ENCODE peak calls at places on chromosomes 4 and X, in six cellular contexts. E is heart right ventricle, R is right lobe of liver, G is psoas muscle, P is bronchial epithelial cell, Q is mammary epithelial cell. M is an unnamed sample.

GRCh38 chrX:43676960-43677582 is 21.0 kb downstream of the MAOA start:
- DNase-seq in E (peak), R (no peak), G (no peak), P (no peak), Q (peak), M (no peak)

GRCh38 chr4:124647599-124647998 is 64.9 kb downstream of the ANKRD50 start:
- DNase-seq in E (no peak), R (no peak), G (no peak), P (no peak), Q (no peak), M (no peak)

GRCh38 chrX:56745019-56745418 is 16.0 kb downstream of the NBDY start:
- DNase-seq in E (no peak), R (no peak), G (no peak), P (peak), Q (peak), M (no peak)

GRCh38 chrX:110139172-110139571 is 136.3 kb downstream of the TMEM164 start:
- DNase-seq in E (no peak), R (no peak), G (no peak), P (no peak), Q (no peak), M (no peak)

GRCh38 chrX:94834226-94834625 is 1160.2 kb downstream of the FAM133A start:
- DNase-seq in E (no peak), R (no peak), G (no peak), P (no peak), Q (no peak), M (no peak)

GRCh38 chr4:56386091-56386490 is 1.2 kb downstream of the AASDH start:
- DNase-seq in E (no peak), R (no peak), G (no peak), P (no peak), Q (no peak), M (no peak)

GRCh38 chr4:52659016-52659721 is at the start of gene USP46:
- DNase-seq in E (peak), R (peak), G (peak), P (peak), Q (peak), M (peak)

GRCh38 chr4:56550642-56551041 is 45.1 kb downstream of the ARL9 start:
- DNase-seq in E (no peak), R (no peak), G (no peak), P (no peak), Q (no peak), M (no peak)

GRCh38 chr4:146113171-146113570 is 62.3 kb upstream of the LSM6 start:
- DNase-seq in E (no peak), R (no peak), G (no peak), P (no peak), Q (no peak), M (no peak)

GRCh38 chrX:72545990-72546389 is 26.7 kb downstream of the HDAC8 start:
- DNase-seq in E (no peak), R (no peak), G (no peak), P (no peak), Q (no peak), M (no peak)

GRCh38 chrX:11770320-11770719 is 12.3 kb downstream of the MSL3 start:
- DNase-seq in E (no peak), R (no peak), G (no peak), P (peak), Q (peak), M (no peak)

GRCh38 chr4:41792166-41792565 is 43.6 kb upstream of the PHOX2B start:
- DNase-seq in E (no peak), R (no peak), G (no peak), P (no peak), Q (no peak), M (no peak)

GRCh38 chr4:109166126-109166525 is 136.3 kb downstream of the COL25A1 start:
- DNase-seq in E (no peak), R (no peak), G (no peak), P (no peak), Q (no peak), M (no peak)

GRCh38 chr4:102562995-102563394 is 61.8 kb downstream of the NFKB1 start:
- DNase-seq in E (no peak), R (no peak), G (no peak), P (peak), Q (peak), M (no peak)

GRCh38 chrX:153533041-153533565 is 15.7 kb downstream of the ATP2B3 start:
- DNase-seq in E (no peak), R (no peak), G (no peak), P (no peak), Q (no peak), M (no peak)

GRCh38 chr4:129246850-129247542 is 151.0 kb downstream of the C4orf33 start:
- DNase-seq in E (no peak), R (no peak), G (no peak), P (no peak), Q (no peak), M (no peak)

GRCh38 chrX:67607436-67607835 is 63.6 kb downstream of the AR start:
- DNase-seq in E (no peak), R (no peak), G (no peak), P (no peak), Q (no peak), M (no peak)

GRCh38 chr4:26088433-26088928 is 174.5 kb downstream of the SMIM20 start:
- DNase-seq in E (no peak), R (no peak), G (no peak), P (peak), Q (peak), M (no peak)

GRCh38 chr4:1077711-1078477 is 35.5 kb downstream of the RNF212 start:
- DNase-seq in E (no peak), R (no peak), G (no peak), P (no peak), Q (no peak), M (no peak)

GRCh38 chr4:155624478-155624877 is 42.2 kb upstream of the GUCY1A1 start:
- DNase-seq in E (no peak), R (no peak), G (no peak), P (no peak), Q (no peak), M (no peak)

GRCh38 chr4:2936773-2937145 is 26.4 kb downstream of the NOP14 start:
- DNase-seq in E (no peak), R (peak), G (no peak), P (peak), Q (peak), M (peak)

GRCh38 chrX:28966335-28966734 is 379.1 kb downstream of the IL1RAPL1 start:
- DNase-seq in E (no peak), R (no peak), G (no peak), P (no peak), Q (no peak), M (no peak)

GRCh38 chr4:120921456-120922389 is 803 bp downstream of the PRDM5 start:
- DNase-seq in E (peak), R (peak), G (peak), P (peak), Q (peak), M (no peak)

GRCh38 chr4:40607224-40607623 is 22.4 kb downstream of the RBM47 start:
- DNase-seq in E (no peak), R (no peak), G (no peak), P (peak), Q (no peak), M (no peak)

GRCh38 chr4:121938282-121939092 is 13.4 kb downstream of the TRPC3 start:
- DNase-seq in E (no peak), R (no peak), G (no peak), P (no peak), Q (no peak), M (no peak)

GRCh38 chr4:36256398-36256828 is 12.1 kb upstream of the ARAP2 start:
- DNase-seq in E (peak), R (no peak), G (no peak), P (no peak), Q (no peak), M (no peak)

GRCh38 chrX:133365886-133366611 is 49.2 kb downstream of the GPC4 start:
- DNase-seq in E (no peak), R (no peak), G (no peak), P (peak), Q (no peak), M (no peak)

GRCh38 chr4:87497141-87497540 is 32.0 kb downstream of the SPARCL1 start:
- DNase-seq in E (no peak), R (no peak), G (no peak), P (no peak), Q (no peak), M (no peak)

GRCh38 chr4:41525129-41525528 is 12.8 kb upstream of the LIMCH1 start:
- DNase-seq in E (peak), R (no peak), G (no peak), P (peak), Q (peak), M (no peak)

GRCh38 chr4:102008711-102009110 is 218.2 kb downstream of the BANK1 start:
- DNase-seq in E (no peak), R (no peak), G (no peak), P (no peak), Q (no peak), M (no peak)

GRCh38 chr4:77952399-77952974 is 89.9 kb downstream of the MRPL1 start:
- DNase-seq in E (no peak), R (no peak), G (no peak), P (no peak), Q (no peak), M (no peak)

GRCh38 chrX:134734343-134735001 is 76.2 kb upstream of the PLAC1 start:
- DNase-seq in E (no peak), R (no peak), G (no peak), P (no peak), Q (no peak), M (no peak)

GRCh38 chr4:71230258-71230594 is 108.6 kb upstream of the SLC4A4 start:
- DNase-seq in E (no peak), R (peak), G (no peak), P (peak), Q (no peak), M (no peak)

GRCh38 chrX:85243761-85244410 is at the start of the genes SATL1 and ZNF711:
- DNase-seq in E (peak), R (peak), G (peak), P (no peak), Q (peak), M (peak)

GRCh38 chr4:75254745-75255144 is 259.5 kb downstream of the RCHY1 start:
- DNase-seq in E (no peak), R (no peak), G (no peak), P (no peak), Q (no peak), M (no peak)

GRCh38 chr4:183362916-183363542 is 40.8 kb upstream of the CLDN24 start:
- DNase-seq in E (no peak), R (no peak), G (no peak), P (peak), Q (no peak), M (no peak)

GRCh38 chrX:15946783-15947550 is 92.4 kb upstream of the AP1S2 start:
- DNase-seq in E (no peak), R (no peak), G (no peak), P (peak), Q (peak), M (no peak)

GRCh38 chr4:16289872-16290554 is 63.7 kb upstream of the TAPT1 start:
- DNase-seq in E (peak), R (no peak), G (no peak), P (peak), Q (no peak), M (no peak)
- H3K4me3 ChIP-seq in E (no peak), R (no peak), G (no peak), P (no peak), Q (no peak), M (no peak)

DNA sequence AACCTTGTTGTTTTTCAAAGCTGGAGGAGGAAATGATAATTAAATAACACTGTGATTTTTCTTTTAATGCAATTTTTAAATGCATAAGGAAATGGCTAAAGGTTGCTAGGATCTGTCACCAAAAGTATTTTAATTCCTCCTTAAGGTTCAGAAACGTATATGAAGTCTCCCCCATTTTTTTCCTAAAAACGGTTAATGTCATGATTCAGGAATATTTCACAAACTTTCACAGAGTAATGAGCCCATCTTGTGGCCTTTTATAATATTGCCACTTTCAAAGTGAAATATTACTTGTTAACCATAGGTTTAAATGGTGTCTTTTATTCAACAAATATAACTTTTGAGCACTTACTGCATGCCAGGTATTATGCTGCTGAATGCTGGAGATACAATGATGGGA is 99.5 kb upstream of the USP38 start:
- DNase-seq in E (no peak), R (no peak), G (no peak), P (peak), Q (no peak), M (no peak)
- TF ChIP-seq CTCF in E (peak), R (peak), G (peak), P (no peak), Q (peak), M (peak)

GRCh38 chr4:140799686-140800225 is 43.6 kb upstream of the TBC1D9 start:
- DNase-seq in E (no peak), R (no peak), G (no peak), P (no peak), Q (no peak), M (no peak)
- H3K4me3 ChIP-seq in E (no peak), R (no peak), G (no peak), P (no peak), Q (no peak), M (no peak)

GRCh38 chr4:72286185-72286584 is 254.4 kb downstream of the NPFFR2 start:
- DNase-seq in E (no peak), R (no peak), G (no peak), P (peak), Q (peak), M (no peak)
- TF ChIP-seq CTCF in E (no peak), R (peak), G (no peak), P (no peak), Q (peak), M (peak)

DNA sequence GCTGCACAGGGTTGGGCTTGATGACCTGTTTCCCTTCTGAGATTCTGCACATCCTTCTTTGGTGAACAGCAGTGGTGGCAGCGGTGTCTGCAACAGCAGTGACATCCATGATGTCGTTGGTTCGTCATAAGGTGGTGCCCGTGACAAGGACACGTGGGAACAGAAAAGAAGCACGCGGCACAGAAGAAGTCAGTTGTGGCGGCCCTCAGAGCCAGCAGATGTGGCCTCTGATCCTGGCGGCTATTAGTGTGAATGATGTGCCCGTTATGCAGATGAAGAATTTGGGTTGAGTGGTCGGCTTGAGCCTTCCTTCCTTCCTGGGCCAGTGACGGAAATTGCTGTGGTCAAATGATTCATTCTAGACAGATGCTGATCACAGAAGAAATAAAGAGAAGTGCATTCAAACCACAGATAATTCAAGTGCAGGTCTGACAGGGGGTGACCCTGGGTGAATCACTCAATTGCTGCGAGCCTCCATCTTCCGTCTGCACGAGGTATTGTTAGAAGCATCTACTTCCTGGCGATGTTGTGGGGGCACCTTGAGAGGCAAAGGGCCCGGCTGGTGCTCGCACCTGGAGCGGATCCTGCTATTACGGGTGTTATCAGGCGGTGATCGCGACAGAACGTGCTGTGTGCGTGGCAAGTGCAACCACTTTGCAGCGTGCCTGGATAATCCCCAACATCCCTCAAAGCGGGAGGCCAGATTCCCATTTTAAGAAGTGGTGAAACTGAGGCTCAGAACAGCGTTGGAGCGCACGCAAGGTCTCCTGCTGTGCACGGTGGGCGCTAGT is 215.2 kb upstream of the PSAPL1 start:
- DNase-seq in E (no peak), R (peak), G (peak), P (peak), Q (peak), M (no peak)
- H3K4me3 ChIP-seq in E (no peak), R (no peak), G (no peak), P (no peak), Q (no peak), M (no peak)

GRCh38 chr4:84825701-84826100 is 140.8 kb downstream of the WDFY3 start:
- DNase-seq in E (no peak), R (no peak), G (no peak), P (no peak), Q (no peak), M (no peak)

GRCh38 chr4:84826681-84827080 is 139.8 kb downstream of the WDFY3 start:
- DNase-seq in E (no peak), R (no peak), G (no peak), P (no peak), Q (no peak), M (no peak)

GRCh38 chr4:84821064-84821463 is 145.4 kb downstream of the WDFY3 start:
- DNase-seq in E (no peak), R (no peak), G (no peak), P (no peak), Q (no peak), M (no peak)
- TF ChIP-seq CTCF in E (no peak), R (no peak), G (no peak), P (no peak), Q (no peak), M (no peak)

GRCh38 chr4:4521069-4521468 is 20.8 kb downstream of the STX18 start:
- DNase-seq in E (no peak), R (no peak), G (no peak), P (no peak), Q (no peak), M (no peak)

GRCh38 chr4:4524364-4524763 is 17.5 kb downstream of the STX18 start:
- DNase-seq in E (no peak), R (no peak), G (no peak), P (no peak), Q (no peak), M (no peak)

GRCh38 chr4:4521767-4522166 is 20.1 kb downstream of the STX18 start:
- DNase-seq in E (no peak), R (no peak), G (no peak), P (no peak), Q (no peak), M (no peak)

GRCh38 chr4:4518747-4519146 is 23.1 kb downstream of the STX18 start:
- DNase-seq in E (no peak), R (no peak), G (no peak), P (no peak), Q (no peak), M (no peak)

GRCh38 chr4:4519296-4519898 is 22.5 kb downstream of the STX18 start:
- DNase-seq in E (no peak), R (no peak), G (no peak), P (peak), Q (peak), M (no peak)
- H3K4me3 ChIP-seq in E (no peak), R (no peak), G (no peak), P (no peak), Q (no peak), M (peak)

DNA sequence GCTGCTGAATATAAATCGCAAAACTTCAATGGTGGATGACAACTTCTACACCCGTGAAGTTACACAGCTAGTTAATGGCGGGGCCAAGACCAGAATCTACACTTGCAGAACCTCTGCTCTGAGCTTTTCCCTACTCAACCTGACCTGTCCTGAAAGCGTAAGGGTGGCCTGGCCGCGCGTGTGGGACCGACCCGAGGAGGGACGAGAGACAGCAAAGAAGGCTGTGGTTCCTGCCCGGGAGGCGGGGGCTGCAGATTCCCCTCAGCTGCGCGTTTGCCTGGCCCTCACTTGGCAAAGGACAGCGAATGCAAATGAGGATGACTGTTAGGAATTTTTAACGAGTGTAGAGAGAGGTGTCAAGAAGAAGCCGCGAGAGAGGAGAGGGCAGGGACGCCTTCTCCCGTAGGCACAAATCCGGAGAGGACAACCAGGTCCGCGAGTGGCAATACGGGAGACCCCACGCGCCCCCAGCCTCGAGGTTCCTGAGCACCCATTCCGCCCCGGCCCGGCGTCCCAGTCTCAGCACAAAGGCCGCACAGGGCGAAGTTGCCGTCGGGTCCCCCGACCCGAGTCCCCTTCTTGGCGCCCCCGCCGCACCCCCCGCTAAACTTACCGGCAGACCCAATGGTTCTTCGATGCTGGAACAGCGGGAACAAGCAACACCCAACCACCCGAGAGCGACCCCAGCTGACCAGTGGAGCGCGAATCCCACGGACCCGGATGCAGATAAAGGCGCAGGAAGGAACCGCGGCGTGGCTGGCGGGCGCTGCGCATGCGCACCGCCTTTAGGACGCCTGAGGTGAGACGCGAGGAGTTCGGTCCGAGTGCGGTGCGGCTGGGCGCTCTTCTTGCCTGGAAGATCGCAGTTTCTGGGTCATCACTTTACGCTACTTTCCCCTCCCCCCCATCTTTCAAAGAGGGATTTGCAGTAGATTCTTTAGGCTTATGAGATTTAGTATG is at the start of gene GNPDA2:
- DNase-seq in E (peak), R (peak), G (peak), P (peak), Q (peak), M (peak)
- TF ChIP-seq CTCF in E (peak), R (peak), G (no peak), P (peak), Q (no peak), M (peak)

GRCh38 chr4:110742148-110742547 is 119.3 kb upstream of the PITX2 start:
- DNase-seq in E (no peak), R (no peak), G (no peak), P (peak), Q (no peak), M (no peak)
- H3K4me3 ChIP-seq in E (no peak), R (no peak), G (no peak), P (no peak), Q (no peak), M (no peak)